ENCODE peak calls at places on chromosomes 13 and 19, in six cellular contexts. One of them, this sample, is unnamed.

GRCh38 chr13:108961542-108962125 is 332.2 kb downstream of the MYO16 start:
- DNase-seq in mesenchymal stem cell: peak
- DNase-seq in neuronal stem cell: peak
- DNase-seq in IMR-90: peak
- DNase-seq in H1: no peak
- DNase-seq in trophoblast cell: peak
- DNase-seq in this sample: peak

GRCh38 chr19:10112895-10113591 is 1.6 kb downstream of the P2RY11 start:
- DNase-seq in H1: peak
- DNase-seq in mesenchymal stem cell: no peak
- DNase-seq in trophoblast cell: peak
- DNase-seq in IMR-90: no peak
- DNase-seq in neuronal stem cell: no peak
- DNase-seq in this sample: peak

GRCh38 chr19:844300-844971 is 3.6 kb downstream of the PRTN3 start:
- DNase-seq in trophoblast cell: no peak
- DNase-seq in H1: no peak
- DNase-seq in mesenchymal stem cell: no peak
- DNase-seq in neuronal stem cell: no peak
- DNase-seq in IMR-90: no peak
- DNase-seq in this sample: no peak

GRCh38 chr13:49098198-49098597 is 121.9 kb upstream of the MLNR start:
- DNase-seq in IMR-90: peak
- DNase-seq in mesenchymal stem cell: peak
- DNase-seq in trophoblast cell: peak
- DNase-seq in H1: no peak
- DNase-seq in neuronal stem cell: no peak
- DNase-seq in this sample: no peak

GRCh38 chr13:112210401-112210800 is 143.5 kb downstream of the SOX1 start:
- DNase-seq in mesenchymal stem cell: no peak
- DNase-seq in neuronal stem cell: no peak
- DNase-seq in trophoblast cell: no peak
- DNase-seq in IMR-90: no peak
- DNase-seq in H1: no peak
- DNase-seq in this sample: peak

GRCh38 chr13:26985285-26985878 is 186.2 kb downstream of the USP12 start:
- DNase-seq in mesenchymal stem cell: peak
- DNase-seq in H1: peak
- DNase-seq in IMR-90: peak
- DNase-seq in neuronal stem cell: peak
- DNase-seq in trophoblast cell: peak
- DNase-seq in this sample: peak

GRCh38 chr19:7904074-7905020 is 670 bp downstream of the MAP2K7 start:
- DNase-seq in IMR-90: no peak
- DNase-seq in neuronal stem cell: no peak
- DNase-seq in mesenchymal stem cell: peak
- DNase-seq in H1: no peak
- DNase-seq in trophoblast cell: no peak
- DNase-seq in this sample: peak

GRCh38 chr19:19269952-19270694 is 3.0 kb downstream of the TM6SF2 start:
- DNase-seq in H1: peak
- DNase-seq in trophoblast cell: no peak
- DNase-seq in IMR-90: no peak
- DNase-seq in neuronal stem cell: no peak
- DNase-seq in mesenchymal stem cell: no peak
- DNase-seq in this sample: peak

GRCh38 chr19:18393836-18394235 is 3.6 kb downstream of the LRRC25 start:
- DNase-seq in mesenchymal stem cell: no peak
- DNase-seq in neuronal stem cell: no peak
- DNase-seq in IMR-90: no peak
- DNase-seq in H1: no peak
- DNase-seq in trophoblast cell: no peak
- DNase-seq in this sample: no peak

GRCh38 chr19:2337329-2337707 is 8.8 kb downstream of the SPPL2B start:
- DNase-seq in mesenchymal stem cell: peak
- DNase-seq in H1: peak
- DNase-seq in IMR-90: peak
- DNase-seq in trophoblast cell: peak
- DNase-seq in neuronal stem cell: peak
- DNase-seq in this sample: peak

GRCh38 chr19:4098493-4098892 is 25.4 kb downstream of the MAP2K2 start:
- DNase-seq in neuronal stem cell: no peak
- DNase-seq in trophoblast cell: no peak
- DNase-seq in H1: no peak
- DNase-seq in IMR-90: no peak
- DNase-seq in mesenchymal stem cell: no peak
- DNase-seq in this sample: no peak

DNA sequence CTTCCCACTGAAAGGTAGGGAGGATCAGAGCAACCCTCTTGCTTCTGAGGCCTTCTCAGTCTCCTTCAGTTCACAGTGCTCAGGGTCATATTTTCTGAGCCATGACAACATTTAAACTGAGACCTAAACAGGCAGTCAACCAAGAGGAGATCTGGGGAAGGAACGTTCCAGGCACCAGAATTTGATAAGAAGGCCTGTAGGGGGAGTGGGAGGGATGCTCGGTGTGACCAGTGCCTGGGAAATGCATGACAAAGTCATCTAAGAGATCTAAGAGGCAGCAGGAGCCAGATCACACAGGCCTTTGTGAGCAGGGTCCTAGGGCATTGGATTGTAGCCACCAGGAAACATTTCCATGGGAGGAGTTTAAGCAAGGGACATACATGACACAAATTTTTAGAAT is 71.6 kb downstream of the SHISA2 start:
- DNase-seq in trophoblast cell: peak
- DNase-seq in neuronal stem cell: no peak
- DNase-seq in mesenchymal stem cell: peak
- DNase-seq in H1: no peak
- DNase-seq in IMR-90: peak
- DNase-seq in this sample: peak
- H2AK5ac ChIP-seq in trophoblast cell: no peak
- H2AK5ac ChIP-seq in neuronal stem cell: no peak
- H2AK5ac ChIP-seq in mesenchymal stem cell: peak
- H2AK5ac ChIP-seq in H1: peak
- H2AK5ac ChIP-seq in IMR-90: no peak
- H2AK5ac ChIP-seq in this sample: no peak

DNA sequence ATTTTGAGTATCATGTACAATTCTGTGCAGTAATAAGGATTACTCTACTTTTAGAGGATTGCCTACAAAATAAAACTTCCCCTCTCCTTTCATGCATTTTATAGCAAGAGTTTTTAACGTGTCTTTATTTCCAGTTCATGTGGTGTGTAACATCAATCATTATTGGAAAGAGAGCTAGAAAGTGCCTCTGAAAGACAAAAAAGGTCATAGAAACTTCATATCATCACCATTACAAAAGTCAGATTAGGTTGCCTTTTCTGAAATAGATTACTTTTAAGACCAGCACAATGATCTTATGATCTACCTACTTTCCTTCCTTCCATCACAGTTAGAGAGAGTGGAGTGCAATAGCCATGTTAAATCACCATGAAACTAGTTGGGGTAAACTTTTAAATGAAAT is 12.6 kb downstream of the DACH1 start:
- DNase-seq in IMR-90: no peak
- DNase-seq in H1: no peak
- DNase-seq in mesenchymal stem cell: no peak
- DNase-seq in neuronal stem cell: no peak
- DNase-seq in trophoblast cell: no peak
- DNase-seq in this sample: no peak
- H3K4me3 ChIP-seq in IMR-90: no peak
- H3K4me3 ChIP-seq in H1: no peak
- H3K4me3 ChIP-seq in mesenchymal stem cell: no peak
- H3K4me3 ChIP-seq in neuronal stem cell: no peak
- H3K4me3 ChIP-seq in trophoblast cell: no peak
- H3K4me3 ChIP-seq in this sample: no peak

GRCh38 chr13:59479629-59480028 is 684.1 kb downstream of the DIAPH3 start:
- DNase-seq in neuronal stem cell: no peak
- DNase-seq in H1: no peak
- DNase-seq in trophoblast cell: no peak
- DNase-seq in IMR-90: no peak
- DNase-seq in mesenchymal stem cell: no peak
- DNase-seq in this sample: peak
- H2AK5ac ChIP-seq in neuronal stem cell: no peak
- H2AK5ac ChIP-seq in H1: no peak
- H2AK5ac ChIP-seq in trophoblast cell: no peak
- H2AK5ac ChIP-seq in IMR-90: no peak
- H2AK5ac ChIP-seq in mesenchymal stem cell: no peak
- H2AK5ac ChIP-seq in this sample: peak

GRCh38 chr13:31322025-31322424 is 122.2 kb downstream of the B3GLCT start:
- DNase-seq in mesenchymal stem cell: peak
- DNase-seq in neuronal stem cell: no peak
- DNase-seq in H1: no peak
- DNase-seq in IMR-90: peak
- DNase-seq in trophoblast cell: peak
- DNase-seq in this sample: no peak
- H3K4me3 ChIP-seq in mesenchymal stem cell: no peak
- H3K4me3 ChIP-seq in neuronal stem cell: no peak
- H3K4me3 ChIP-seq in H1: no peak
- H3K4me3 ChIP-seq in IMR-90: no peak
- H3K4me3 ChIP-seq in trophoblast cell: no peak
- H3K4me3 ChIP-seq in this sample: no peak

GRCh38 chr19:34171877-34172660 is at the start of gene LSM14A:
- DNase-seq in mesenchymal stem cell: peak
- DNase-seq in IMR-90: peak
- DNase-seq in trophoblast cell: peak
- DNase-seq in H1: peak
- DNase-seq in neuronal stem cell: peak
- DNase-seq in this sample: peak

GRCh38 chr19:34176581-34176980 is 4.3 kb downstream of the LSM14A start:
- DNase-seq in neuronal stem cell: no peak
- DNase-seq in mesenchymal stem cell: no peak
- DNase-seq in IMR-90: no peak
- DNase-seq in H1: no peak
- DNase-seq in trophoblast cell: no peak
- DNase-seq in this sample: no peak

GRCh38 chr19:34172661-34173144 is 399 bp downstream of the LSM14A start:
- DNase-seq in IMR-90: no peak
- DNase-seq in trophoblast cell: no peak
- DNase-seq in mesenchymal stem cell: no peak
- DNase-seq in neuronal stem cell: no peak
- DNase-seq in H1: no peak
- DNase-seq in this sample: no peak

GRCh38 chr19:34173145-34173956 is 1.0 kb downstream of the LSM14A start:
- DNase-seq in neuronal stem cell: peak
- DNase-seq in H1: peak
- DNase-seq in mesenchymal stem cell: peak
- DNase-seq in IMR-90: peak
- DNase-seq in trophoblast cell: peak
- DNase-seq in this sample: peak

DNA sequence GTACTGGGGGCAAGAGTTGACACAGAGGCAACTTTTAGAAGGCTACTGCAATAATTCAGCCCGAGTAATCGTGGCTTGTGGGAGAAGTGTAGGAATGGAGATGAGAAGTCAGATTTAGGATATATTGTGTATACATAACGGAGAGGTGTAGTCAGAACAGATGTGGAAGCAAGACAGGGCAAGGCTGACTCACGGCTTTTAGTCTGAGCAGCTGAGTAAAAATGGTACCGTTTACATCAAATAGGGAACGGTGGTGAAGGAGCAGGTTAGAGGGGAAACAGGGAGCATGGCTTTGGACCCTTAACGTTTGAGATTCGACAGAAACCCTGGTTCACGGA is 796 bp upstream of the LSM14A start:
- DNase-seq in trophoblast cell: peak
- DNase-seq in mesenchymal stem cell: peak
- DNase-seq in H1: no peak
- DNase-seq in IMR-90: peak
- DNase-seq in neuronal stem cell: no peak
- DNase-seq in this sample: no peak
- H2AK5ac ChIP-seq in trophoblast cell: no peak
- H2AK5ac ChIP-seq in mesenchymal stem cell: peak
- H2AK5ac ChIP-seq in H1: peak
- H2AK5ac ChIP-seq in IMR-90: peak
- H2AK5ac ChIP-seq in neuronal stem cell: peak
- H2AK5ac ChIP-seq in this sample: peak

DNA sequence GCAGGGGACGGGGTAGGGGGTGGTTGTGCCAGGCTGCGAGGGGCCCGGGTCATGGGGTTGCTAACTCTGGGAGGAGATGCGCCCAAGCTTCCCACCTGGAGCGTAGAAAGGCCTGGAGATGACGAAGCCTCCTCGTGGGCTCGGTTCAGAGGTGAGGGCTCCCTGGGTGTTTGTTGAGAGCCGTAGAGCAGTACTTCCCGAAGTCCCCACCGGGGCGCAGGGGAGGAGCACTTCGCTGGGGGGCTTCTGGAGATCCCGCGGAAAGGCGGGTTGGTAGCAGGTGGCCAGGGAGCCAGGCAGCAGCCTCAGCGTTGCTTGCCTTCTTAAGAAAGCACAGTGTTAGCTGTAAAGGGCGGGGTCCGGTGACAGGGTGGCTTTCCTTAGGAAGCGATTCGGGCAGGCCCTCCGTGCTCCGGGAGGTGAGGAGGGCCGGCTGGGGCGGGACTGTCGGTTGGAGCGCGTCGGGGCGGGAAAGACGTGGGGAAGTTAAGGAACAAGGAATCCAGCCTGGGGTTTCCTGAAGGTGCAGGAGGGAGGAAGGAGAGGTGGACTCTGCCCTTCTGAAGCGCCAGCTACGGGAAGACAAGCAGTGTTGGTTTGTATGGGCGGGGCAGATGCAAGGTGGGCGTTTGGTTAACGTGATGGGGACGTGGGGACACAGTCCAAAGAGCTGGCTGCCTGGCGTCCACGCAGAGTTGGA is 3.3 kb downstream of the VSTM2B start:
- DNase-seq in mesenchymal stem cell: no peak
- DNase-seq in neuronal stem cell: peak
- DNase-seq in trophoblast cell: no peak
- DNase-seq in H1: peak
- DNase-seq in IMR-90: no peak
- DNase-seq in this sample: peak
- H3K4me3 ChIP-seq in mesenchymal stem cell: no peak
- H3K4me3 ChIP-seq in neuronal stem cell: no peak
- H3K4me3 ChIP-seq in trophoblast cell: peak
- H3K4me3 ChIP-seq in H1: peak
- H3K4me3 ChIP-seq in IMR-90: no peak
- H3K4me3 ChIP-seq in this sample: no peak

DNA sequence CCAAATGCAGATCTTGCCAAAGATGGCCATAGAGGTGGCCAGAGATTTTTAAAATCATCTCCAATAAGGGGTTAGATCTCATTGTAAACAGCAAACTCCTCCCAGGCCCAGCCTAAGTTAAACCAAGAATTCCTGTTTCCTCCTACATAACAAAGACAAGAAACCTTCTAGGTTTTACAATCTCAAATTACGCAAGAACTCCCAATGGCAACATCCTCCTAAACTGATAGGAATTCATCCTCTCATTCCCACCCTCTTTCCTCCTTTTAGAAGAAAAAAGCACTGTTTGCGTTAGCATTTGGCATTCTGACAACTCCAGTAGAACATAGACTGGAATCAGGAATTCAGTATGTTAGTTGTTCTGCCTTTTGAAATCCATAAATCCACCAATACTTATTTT is 14.6 kb downstream of the PROSER1 start:
- DNase-seq in neuronal stem cell: no peak
- DNase-seq in IMR-90: peak
- DNase-seq in mesenchymal stem cell: peak
- DNase-seq in trophoblast cell: peak
- DNase-seq in H1: no peak
- DNase-seq in this sample: peak
- H2AK5ac ChIP-seq in neuronal stem cell: no peak
- H2AK5ac ChIP-seq in IMR-90: no peak
- H2AK5ac ChIP-seq in mesenchymal stem cell: no peak
- H2AK5ac ChIP-seq in trophoblast cell: no peak
- H2AK5ac ChIP-seq in H1: no peak
- H2AK5ac ChIP-seq in this sample: no peak

This sample was measured in mesendoderm.